ENCODE peak calls at places on chromosomes 16 and 17, in eight cellular contexts. One of them, this sample, is unnamed.

GRCh38 chr17:48542956-48543853 is 1.7 kb downstream of the HOXB2 start:
- DNase-seq in NCI-H2081: no peak
- DNase-seq in stimulated activated CD8-positive, alpha-beta memory T cell treated with anti-CD3 and anti-CD28 coated beads, Interleukin-7, amount 100 ng/mL, for 4 hours: no peak
- DNase-seq in osteoblast: no peak
- DNase-seq in mucosa of gallbladder: no peak
- DNase-seq in endothelial cell: peak; percentile 61
- DNase-seq in activated gamma-delta T cell treated with anti-CD3 and anti-CD28 coated beads, Interleukin-2, amount 50 U/mL, for 16 hours: peak; percentile 40
- DNase-seq in hypothalamus: no peak
- DNase-seq in this sample: peak; percentile 57

GRCh38 chr16:66227766-66228530 is 138.5 kb upstream of the CDH5 start:
- DNase-seq in NCI-H2081: no peak
- DNase-seq in stimulated activated CD8-positive, alpha-beta memory T cell treated with anti-CD3 and anti-CD28 coated beads, Interleukin-7, amount 100 ng/mL, for 4 hours: no peak
- DNase-seq in osteoblast: no peak
- DNase-seq in mucosa of gallbladder: no peak
- DNase-seq in endothelial cell: no peak
- DNase-seq in activated gamma-delta T cell treated with anti-CD3 and anti-CD28 coated beads, Interleukin-2, amount 50 U/mL, for 16 hours: no peak
- DNase-seq in hypothalamus: no peak
- DNase-seq in this sample: no peak

GRCh38 chr17:81097943-81098308 is 63.0 kb downstream of the BAIAP2 start:
- DNase-seq in NCI-H2081: no peak
- DNase-seq in stimulated activated CD8-positive, alpha-beta memory T cell treated with anti-CD3 and anti-CD28 coated beads, Interleukin-7, amount 100 ng/mL, for 4 hours: no peak
- DNase-seq in osteoblast: peak; percentile 97
- DNase-seq in mucosa of gallbladder: no peak
- DNase-seq in endothelial cell: no peak
- DNase-seq in activated gamma-delta T cell treated with anti-CD3 and anti-CD28 coated beads, Interleukin-2, amount 50 U/mL, for 16 hours: no peak
- DNase-seq in hypothalamus: no peak
- DNase-seq in this sample: peak; percentile 39

GRCh38 chr17:61310611-61311010 is 89.0 kb upstream of the TBX2 start:
- DNase-seq in NCI-H2081: no peak
- DNase-seq in stimulated activated CD8-positive, alpha-beta memory T cell treated with anti-CD3 and anti-CD28 coated beads, Interleukin-7, amount 100 ng/mL, for 4 hours: no peak
- DNase-seq in osteoblast: no peak
- DNase-seq in mucosa of gallbladder: no peak
- DNase-seq in endothelial cell: no peak
- DNase-seq in activated gamma-delta T cell treated with anti-CD3 and anti-CD28 coated beads, Interleukin-2, amount 50 U/mL, for 16 hours: no peak
- DNase-seq in hypothalamus: no peak
- DNase-seq in this sample: no peak

GRCh38 chr17:81049372-81049911 is 14.5 kb downstream of the BAIAP2 start:
- DNase-seq in NCI-H2081: no peak
- DNase-seq in stimulated activated CD8-positive, alpha-beta memory T cell treated with anti-CD3 and anti-CD28 coated beads, Interleukin-7, amount 100 ng/mL, for 4 hours: no peak
- DNase-seq in osteoblast: no peak
- DNase-seq in mucosa of gallbladder: no peak
- DNase-seq in endothelial cell: no peak
- DNase-seq in activated gamma-delta T cell treated with anti-CD3 and anti-CD28 coated beads, Interleukin-2, amount 50 U/mL, for 16 hours: no peak
- DNase-seq in hypothalamus: no peak
- DNase-seq in this sample: no peak

GRCh38 chr16:30761427-30761927 is 385 bp downstream of the CFAP119 start:
- DNase-seq in NCI-H2081: peak; percentile 53
- DNase-seq in stimulated activated CD8-positive, alpha-beta memory T cell treated with anti-CD3 and anti-CD28 coated beads, Interleukin-7, amount 100 ng/mL, for 4 hours: no peak
- DNase-seq in osteoblast: peak; percentile 91
- DNase-seq in mucosa of gallbladder: no peak
- DNase-seq in endothelial cell: peak; percentile 54
- DNase-seq in activated gamma-delta T cell treated with anti-CD3 and anti-CD28 coated beads, Interleukin-2, amount 50 U/mL, for 16 hours: no peak
- DNase-seq in hypothalamus: no peak
- DNase-seq in this sample: peak; percentile 43

GRCh38 chr17:79825580-79825921 is 13.7 kb downstream of the CBX4 start:
- DNase-seq in NCI-H2081: no peak
- DNase-seq in stimulated activated CD8-positive, alpha-beta memory T cell treated with anti-CD3 and anti-CD28 coated beads, Interleukin-7, amount 100 ng/mL, for 4 hours: no peak
- DNase-seq in osteoblast: no peak
- DNase-seq in mucosa of gallbladder: no peak
- DNase-seq in endothelial cell: no peak
- DNase-seq in activated gamma-delta T cell treated with anti-CD3 and anti-CD28 coated beads, Interleukin-2, amount 50 U/mL, for 16 hours: no peak
- DNase-seq in hypothalamus: no peak
- DNase-seq in this sample: no peak

GRCh38 chr17:43528988-43529814 is 16.9 kb downstream of the ETV4 start:
- DNase-seq in NCI-H2081: no peak
- DNase-seq in stimulated activated CD8-positive, alpha-beta memory T cell treated with anti-CD3 and anti-CD28 coated beads, Interleukin-7, amount 100 ng/mL, for 4 hours: no peak
- DNase-seq in osteoblast: no peak
- DNase-seq in mucosa of gallbladder: no peak
- DNase-seq in endothelial cell: no peak
- DNase-seq in activated gamma-delta T cell treated with anti-CD3 and anti-CD28 coated beads, Interleukin-2, amount 50 U/mL, for 16 hours: no peak
- DNase-seq in hypothalamus: no peak
- DNase-seq in this sample: no peak

GRCh38 chr17:57097832-57098421 is 12.9 kb downstream of the AKAP1 start:
- DNase-seq in NCI-H2081: peak; percentile 68
- DNase-seq in stimulated activated CD8-positive, alpha-beta memory T cell treated with anti-CD3 and anti-CD28 coated beads, Interleukin-7, amount 100 ng/mL, for 4 hours: no peak
- DNase-seq in osteoblast: peak; percentile 84
- DNase-seq in mucosa of gallbladder: no peak
- DNase-seq in endothelial cell: no peak
- DNase-seq in activated gamma-delta T cell treated with anti-CD3 and anti-CD28 coated beads, Interleukin-2, amount 50 U/mL, for 16 hours: no peak
- DNase-seq in hypothalamus: no peak
- DNase-seq in this sample: no peak

GRCh38 chr16:84453061-84453752 is 51.3 kb downstream of the MEAK7 start:
- DNase-seq in NCI-H2081: no peak
- DNase-seq in stimulated activated CD8-positive, alpha-beta memory T cell treated with anti-CD3 and anti-CD28 coated beads, Interleukin-7, amount 100 ng/mL, for 4 hours: no peak
- DNase-seq in osteoblast: peak; percentile 32
- DNase-seq in mucosa of gallbladder: no peak
- DNase-seq in endothelial cell: no peak
- DNase-seq in activated gamma-delta T cell treated with anti-CD3 and anti-CD28 coated beads, Interleukin-2, amount 50 U/mL, for 16 hours: no peak
- DNase-seq in hypothalamus: no peak
- DNase-seq in this sample: no peak

GRCh38 chr16:88634141-88634993 is 4.0 kb upstream of the IL17C start:
- DNase-seq in NCI-H2081: no peak
- DNase-seq in stimulated activated CD8-positive, alpha-beta memory T cell treated with anti-CD3 and anti-CD28 coated beads, Interleukin-7, amount 100 ng/mL, for 4 hours: no peak
- DNase-seq in osteoblast: peak; percentile 98
- DNase-seq in mucosa of gallbladder: no peak
- DNase-seq in endothelial cell: peak; percentile 69
- DNase-seq in activated gamma-delta T cell treated with anti-CD3 and anti-CD28 coated beads, Interleukin-2, amount 50 U/mL, for 16 hours: peak; percentile 46
- DNase-seq in hypothalamus: no peak
- DNase-seq in this sample: peak; percentile 74

GRCh38 chr16:77307764-77308561 is 108.8 kb downstream of the SYCE1L start:
- DNase-seq in NCI-H2081: no peak
- DNase-seq in stimulated activated CD8-positive, alpha-beta memory T cell treated with anti-CD3 and anti-CD28 coated beads, Interleukin-7, amount 100 ng/mL, for 4 hours: no peak
- DNase-seq in osteoblast: no peak
- DNase-seq in mucosa of gallbladder: no peak
- DNase-seq in endothelial cell: no peak
- DNase-seq in activated gamma-delta T cell treated with anti-CD3 and anti-CD28 coated beads, Interleukin-2, amount 50 U/mL, for 16 hours: no peak
- DNase-seq in hypothalamus: no peak
- DNase-seq in this sample: no peak

GRCh38 chr17:3911271-3912053 is 4.8 kb downstream of the P2RX1 start:
- DNase-seq in NCI-H2081: no peak
- DNase-seq in stimulated activated CD8-positive, alpha-beta memory T cell treated with anti-CD3 and anti-CD28 coated beads, Interleukin-7, amount 100 ng/mL, for 4 hours: peak; percentile 27
- DNase-seq in osteoblast: no peak
- DNase-seq in mucosa of gallbladder: no peak
- DNase-seq in endothelial cell: no peak
- DNase-seq in activated gamma-delta T cell treated with anti-CD3 and anti-CD28 coated beads, Interleukin-2, amount 50 U/mL, for 16 hours: peak; percentile 46
- DNase-seq in hypothalamus: no peak
- DNase-seq in this sample: peak; percentile 72

GRCh38 chr17:43924558-43924957 is 17.2 kb upstream of the MPP2 start:
- DNase-seq in NCI-H2081: no peak
- DNase-seq in stimulated activated CD8-positive, alpha-beta memory T cell treated with anti-CD3 and anti-CD28 coated beads, Interleukin-7, amount 100 ng/mL, for 4 hours: no peak
- DNase-seq in osteoblast: no peak
- DNase-seq in mucosa of gallbladder: no peak
- DNase-seq in endothelial cell: no peak
- DNase-seq in activated gamma-delta T cell treated with anti-CD3 and anti-CD28 coated beads, Interleukin-2, amount 50 U/mL, for 16 hours: no peak
- DNase-seq in hypothalamus: no peak
- DNase-seq in this sample: no peak

GRCh38 chr17:41420134-41420533 is 4.3 kb downstream of the KRT37 start:
- DNase-seq in NCI-H2081: no peak
- DNase-seq in stimulated activated CD8-positive, alpha-beta memory T cell treated with anti-CD3 and anti-CD28 coated beads, Interleukin-7, amount 100 ng/mL, for 4 hours: no peak
- DNase-seq in osteoblast: no peak
- DNase-seq in mucosa of gallbladder: no peak
- DNase-seq in endothelial cell: no peak
- DNase-seq in activated gamma-delta T cell treated with anti-CD3 and anti-CD28 coated beads, Interleukin-2, amount 50 U/mL, for 16 hours: no peak
- DNase-seq in hypothalamus: no peak
- DNase-seq in this sample: no peak

GRCh38 chr16:50121721-50122445 is 31.2 kb upstream of the TENT4B start:
- DNase-seq in NCI-H2081: peak; percentile 4
- DNase-seq in stimulated activated CD8-positive, alpha-beta memory T cell treated with anti-CD3 and anti-CD28 coated beads, Interleukin-7, amount 100 ng/mL, for 4 hours: no peak
- DNase-seq in osteoblast: no peak
- DNase-seq in mucosa of gallbladder: no peak
- DNase-seq in endothelial cell: no peak
- DNase-seq in activated gamma-delta T cell treated with anti-CD3 and anti-CD28 coated beads, Interleukin-2, amount 50 U/mL, for 16 hours: no peak
- DNase-seq in hypothalamus: no peak
- DNase-seq in this sample: no peak

GRCh38 chr17:32335647-32336046 is 6.3 kb downstream of the C17orf75 start:
- DNase-seq in NCI-H2081: no peak
- DNase-seq in stimulated activated CD8-positive, alpha-beta memory T cell treated with anti-CD3 and anti-CD28 coated beads, Interleukin-7, amount 100 ng/mL, for 4 hours: no peak
- DNase-seq in osteoblast: peak; percentile 61
- DNase-seq in mucosa of gallbladder: no peak
- DNase-seq in endothelial cell: no peak
- DNase-seq in activated gamma-delta T cell treated with anti-CD3 and anti-CD28 coated beads, Interleukin-2, amount 50 U/mL, for 16 hours: no peak
- DNase-seq in hypothalamus: no peak
- DNase-seq in this sample: no peak

GRCh38 chr16:88783391-88784073 is 1.5 kb downstream of the PIEZO1 start:
- DNase-seq in NCI-H2081: no peak
- DNase-seq in stimulated activated CD8-positive, alpha-beta memory T cell treated with anti-CD3 and anti-CD28 coated beads, Interleukin-7, amount 100 ng/mL, for 4 hours: no peak
- DNase-seq in osteoblast: peak; percentile 93
- DNase-seq in mucosa of gallbladder: no peak
- DNase-seq in endothelial cell: peak; percentile 51
- DNase-seq in activated gamma-delta T cell treated with anti-CD3 and anti-CD28 coated beads, Interleukin-2, amount 50 U/mL, for 16 hours: no peak
- DNase-seq in hypothalamus: no peak
- DNase-seq in this sample: no peak

GRCh38 chr17:75723201-75723930 is 2.1 kb downstream of the ITGB4 start:
- DNase-seq in NCI-H2081: peak; percentile 17
- DNase-seq in stimulated activated CD8-positive, alpha-beta memory T cell treated with anti-CD3 and anti-CD28 coated beads, Interleukin-7, amount 100 ng/mL, for 4 hours: no peak
- DNase-seq in osteoblast: peak; percentile 84
- DNase-seq in mucosa of gallbladder: peak; percentile 81
- DNase-seq in endothelial cell: no peak
- DNase-seq in activated gamma-delta T cell treated with anti-CD3 and anti-CD28 coated beads, Interleukin-2, amount 50 U/mL, for 16 hours: no peak
- DNase-seq in hypothalamus: no peak
- DNase-seq in this sample: peak; percentile 91

GRCh38 chr17:79146562-79146961 is 71.9 kb downstream of the ENGASE start:
- DNase-seq in NCI-H2081: peak; percentile 38
- DNase-seq in stimulated activated CD8-positive, alpha-beta memory T cell treated with anti-CD3 and anti-CD28 coated beads, Interleukin-7, amount 100 ng/mL, for 4 hours: no peak
- DNase-seq in osteoblast: no peak
- DNase-seq in mucosa of gallbladder: no peak
- DNase-seq in endothelial cell: no peak
- DNase-seq in activated gamma-delta T cell treated with anti-CD3 and anti-CD28 coated beads, Interleukin-2, amount 50 U/mL, for 16 hours: no peak
- DNase-seq in hypothalamus: no peak
- DNase-seq in this sample: no peak

GRCh38 chr17:34131386-34131785 is 123.7 kb upstream of the CCL2 start:
- DNase-seq in NCI-H2081: no peak
- DNase-seq in stimulated activated CD8-positive, alpha-beta memory T cell treated with anti-CD3 and anti-CD28 coated beads, Interleukin-7, amount 100 ng/mL, for 4 hours: no peak
- DNase-seq in osteoblast: no peak
- DNase-seq in mucosa of gallbladder: no peak
- DNase-seq in endothelial cell: no peak
- DNase-seq in activated gamma-delta T cell treated with anti-CD3 and anti-CD28 coated beads, Interleukin-2, amount 50 U/mL, for 16 hours: no peak
- DNase-seq in hypothalamus: no peak
- DNase-seq in this sample: no peak

GRCh38 chr17:1731194-1731506 is 6.6 kb downstream of the WDR81 start:
- DNase-seq in NCI-H2081: no peak
- DNase-seq in stimulated activated CD8-positive, alpha-beta memory T cell treated with anti-CD3 and anti-CD28 coated beads, Interleukin-7, amount 100 ng/mL, for 4 hours: no peak
- DNase-seq in osteoblast: no peak
- DNase-seq in mucosa of gallbladder: no peak
- DNase-seq in endothelial cell: no peak
- DNase-seq in activated gamma-delta T cell treated with anti-CD3 and anti-CD28 coated beads, Interleukin-2, amount 50 U/mL, for 16 hours: no peak
- DNase-seq in hypothalamus: no peak
- DNase-seq in this sample: no peak

GRCh38 chr17:69597898-69598692 is 183.6 kb downstream of the MAP2K6 start:
- DNase-seq in NCI-H2081: no peak
- DNase-seq in stimulated activated CD8-positive, alpha-beta memory T cell treated with anti-CD3 and anti-CD28 coated beads, Interleukin-7, amount 100 ng/mL, for 4 hours: no peak
- DNase-seq in osteoblast: no peak
- DNase-seq in mucosa of gallbladder: no peak
- DNase-seq in endothelial cell: peak; percentile 22
- DNase-seq in activated gamma-delta T cell treated with anti-CD3 and anti-CD28 coated beads, Interleukin-2, amount 50 U/mL, for 16 hours: no peak
- DNase-seq in hypothalamus: no peak
- DNase-seq in this sample: no peak

GRCh38 chr17:74748279-74748528 is 224 bp upstream of the NHERF1 start:
- DNase-seq in NCI-H2081: no peak
- DNase-seq in stimulated activated CD8-positive, alpha-beta memory T cell treated with anti-CD3 and anti-CD28 coated beads, Interleukin-7, amount 100 ng/mL, for 4 hours: no peak
- DNase-seq in osteoblast: no peak
- DNase-seq in mucosa of gallbladder: no peak
- DNase-seq in endothelial cell: no peak
- DNase-seq in activated gamma-delta T cell treated with anti-CD3 and anti-CD28 coated beads, Interleukin-2, amount 50 U/mL, for 16 hours: no peak
- DNase-seq in hypothalamus: no peak
- DNase-seq in this sample: no peak

GRCh38 chr16:56423584-56424403 is 1.6 kb downstream of the AMFR start:
- DNase-seq in NCI-H2081: no peak
- DNase-seq in stimulated activated CD8-positive, alpha-beta memory T cell treated with anti-CD3 and anti-CD28 coated beads, Interleukin-7, amount 100 ng/mL, for 4 hours: no peak
- DNase-seq in osteoblast: no peak
- DNase-seq in mucosa of gallbladder: no peak
- DNase-seq in endothelial cell: no peak
- DNase-seq in activated gamma-delta T cell treated with anti-CD3 and anti-CD28 coated beads, Interleukin-2, amount 50 U/mL, for 16 hours: no peak
- DNase-seq in hypothalamus: no peak
- DNase-seq in this sample: no peak

GRCh38 chr17:7262192-7263070 is at the start of gene CLDN7:
- DNase-seq in NCI-H2081: peak; percentile 78
- DNase-seq in stimulated activated CD8-positive, alpha-beta memory T cell treated with anti-CD3 and anti-CD28 coated beads, Interleukin-7, amount 100 ng/mL, for 4 hours: no peak
- DNase-seq in osteoblast: no peak
- DNase-seq in mucosa of gallbladder: peak; percentile 84
- DNase-seq in endothelial cell: peak; percentile 26
- DNase-seq in activated gamma-delta T cell treated with anti-CD3 and anti-CD28 coated beads, Interleukin-2, amount 50 U/mL, for 16 hours: no peak
- DNase-seq in hypothalamus: no peak
- DNase-seq in this sample: peak; percentile 94

GRCh38 chr16:31284926-31285325 is 25.2 kb downstream of the ITGAM start:
- DNase-seq in NCI-H2081: no peak
- DNase-seq in stimulated activated CD8-positive, alpha-beta memory T cell treated with anti-CD3 and anti-CD28 coated beads, Interleukin-7, amount 100 ng/mL, for 4 hours: no peak
- DNase-seq in osteoblast: no peak
- DNase-seq in mucosa of gallbladder: no peak
- DNase-seq in endothelial cell: no peak
- DNase-seq in activated gamma-delta T cell treated with anti-CD3 and anti-CD28 coated beads, Interleukin-2, amount 50 U/mL, for 16 hours: no peak
- DNase-seq in hypothalamus: no peak
- DNase-seq in this sample: no peak

GRCh38 chr17:18987230-18987610 is 17.3 kb downstream of the FAM83G start:
- DNase-seq in NCI-H2081: no peak
- DNase-seq in stimulated activated CD8-positive, alpha-beta memory T cell treated with anti-CD3 and anti-CD28 coated beads, Interleukin-7, amount 100 ng/mL, for 4 hours: no peak
- DNase-seq in osteoblast: no peak
- DNase-seq in mucosa of gallbladder: no peak
- DNase-seq in endothelial cell: no peak
- DNase-seq in activated gamma-delta T cell treated with anti-CD3 and anti-CD28 coated beads, Interleukin-2, amount 50 U/mL, for 16 hours: no peak
- DNase-seq in hypothalamus: no peak
- DNase-seq in this sample: no peak

GRCh38 chr16:4110680-4111079 is 5.6 kb downstream of the ADCY9 start:
- DNase-seq in NCI-H2081: no peak
- DNase-seq in stimulated activated CD8-positive, alpha-beta memory T cell treated with anti-CD3 and anti-CD28 coated beads, Interleukin-7, amount 100 ng/mL, for 4 hours: no peak
- DNase-seq in osteoblast: no peak
- DNase-seq in mucosa of gallbladder: no peak
- DNase-seq in endothelial cell: no peak
- DNase-seq in activated gamma-delta T cell treated with anti-CD3 and anti-CD28 coated beads, Interleukin-2, amount 50 U/mL, for 16 hours: no peak
- DNase-seq in hypothalamus: no peak
- DNase-seq in this sample: peak; percentile 81

GRCh38 chr16:46848768-46849764 is 18.1 kb upstream of the C16orf87 start:
- DNase-seq in NCI-H2081: no peak
- DNase-seq in stimulated activated CD8-positive, alpha-beta memory T cell treated with anti-CD3 and anti-CD28 coated beads, Interleukin-7, amount 100 ng/mL, for 4 hours: no peak
- DNase-seq in osteoblast: no peak
- DNase-seq in mucosa of gallbladder: no peak
- DNase-seq in endothelial cell: no peak
- DNase-seq in activated gamma-delta T cell treated with anti-CD3 and anti-CD28 coated beads, Interleukin-2, amount 50 U/mL, for 16 hours: no peak
- DNase-seq in hypothalamus: no peak
- DNase-seq in this sample: no peak

GRCh38 chr16:4524571-4524970 is 14.0 kb downstream of the CDIP1 start:
- DNase-seq in NCI-H2081: no peak
- DNase-seq in stimulated activated CD8-positive, alpha-beta memory T cell treated with anti-CD3 and anti-CD28 coated beads, Interleukin-7, amount 100 ng/mL, for 4 hours: no peak
- DNase-seq in osteoblast: peak; percentile 23
- DNase-seq in mucosa of gallbladder: no peak
- DNase-seq in endothelial cell: no peak
- DNase-seq in activated gamma-delta T cell treated with anti-CD3 and anti-CD28 coated beads, Interleukin-2, amount 50 U/mL, for 16 hours: no peak
- DNase-seq in hypothalamus: no peak
- DNase-seq in this sample: no peak

GRCh38 chr17:81440511-81441244 is 45.4 kb downstream of the BAHCC1 start:
- DNase-seq in NCI-H2081: peak; percentile 53
- DNase-seq in stimulated activated CD8-positive, alpha-beta memory T cell treated with anti-CD3 and anti-CD28 coated beads, Interleukin-7, amount 100 ng/mL, for 4 hours: no peak
- DNase-seq in osteoblast: no peak
- DNase-seq in mucosa of gallbladder: no peak
- DNase-seq in endothelial cell: peak; percentile 85
- DNase-seq in activated gamma-delta T cell treated with anti-CD3 and anti-CD28 coated beads, Interleukin-2, amount 50 U/mL, for 16 hours: no peak
- DNase-seq in hypothalamus: no peak
- DNase-seq in this sample: no peak

GRCh38 chr16:50151322-50151721 is 1.8 kb upstream of the TENT4B start:
- DNase-seq in NCI-H2081: no peak
- DNase-seq in stimulated activated CD8-positive, alpha-beta memory T cell treated with anti-CD3 and anti-CD28 coated beads, Interleukin-7, amount 100 ng/mL, for 4 hours: no peak
- DNase-seq in osteoblast: no peak
- DNase-seq in mucosa of gallbladder: no peak
- DNase-seq in endothelial cell: no peak
- DNase-seq in activated gamma-delta T cell treated with anti-CD3 and anti-CD28 coated beads, Interleukin-2, amount 50 U/mL, for 16 hours: no peak
- DNase-seq in hypothalamus: no peak
- DNase-seq in this sample: no peak

GRCh38 chr17:3913531-3914318 is 2.5 kb downstream of the P2RX1 start:
- DNase-seq in NCI-H2081: peak; percentile 44
- DNase-seq in stimulated activated CD8-positive, alpha-beta memory T cell treated with anti-CD3 and anti-CD28 coated beads, Interleukin-7, amount 100 ng/mL, for 4 hours: peak; percentile 60
- DNase-seq in osteoblast: peak; percentile 99
- DNase-seq in mucosa of gallbladder: peak; percentile 79
- DNase-seq in endothelial cell: peak; percentile 91
- DNase-seq in activated gamma-delta T cell treated with anti-CD3 and anti-CD28 coated beads, Interleukin-2, amount 50 U/mL, for 16 hours: peak; percentile 72
- DNase-seq in hypothalamus: peak; percentile 46
- DNase-seq in this sample: peak; percentile 88

This sample was measured in transverse colon.